ENCODE peak calls at places on chromosomes 11 and 22, in eight cellular contexts. D is astrocyte; C is CD4-positive, CD25-positive, alpha-beta regulatory T cell; M is transverse colon; Y is upper lobe of left lung; H is spleen; S is neuronal stem cell; E is PC-9. K is an unnamed sample. For H3K9me3, the result is how much of the 10 kb centered on the place peaks cover.

GRCh38 chr22:25051073-25051472 is 98.6 kb downstream of the KIAA1671 start:
- DNase-seq in D (no peak), C (no peak), M (no peak), Y (no peak), H (no peak), S (no peak), E (no peak), K (no peak)

GRCh38 chr11:86942212-86942611 is 13.0 kb downstream of the FZD4 start:
- DNase-seq in D (no peak), C (no peak), M (no peak), Y (no peak), H (no peak), S (no peak), E (peak), K (no peak)

GRCh38 chr11:37946155-37946766 is 1348.2 kb upstream of the RAG2 start:
- DNase-seq in D (peak), C (no peak), M (peak), Y (no peak), H (no peak), S (peak), E (no peak), K (no peak)

GRCh38 chr11:10444725-10445286 is 10.3 kb upstream of the AMPD3 start:
- DNase-seq in D (no peak), C (no peak), M (no peak), Y (no peak), H (no peak), S (no peak), E (no peak), K (no peak)

GRCh38 chr11:117222991-117223740 is 8.7 kb downstream of the PCSK7 start:
- DNase-seq in D (no peak), C (no peak), M (no peak), Y (no peak), H (no peak), S (no peak), E (no peak), K (no peak)

GRCh38 chr11:45644981-45645889 is 20.2 kb downstream of the CHST1 start:
- DNase-seq in D (no peak), C (no peak), M (no peak), Y (no peak), H (peak), S (no peak), E (no peak), K (no peak)

GRCh38 chr11:22830082-22830414 is 447 bp upstream of the SVIP start:
- DNase-seq in D (no peak), C (no peak), M (no peak), Y (no peak), H (no peak), S (no peak), E (no peak), K (no peak)

GRCh38 chr11:120066738-120067303 is 71.1 kb downstream of the TRIM29 start:
- DNase-seq in D (no peak), C (no peak), M (no peak), Y (no peak), H (no peak), S (no peak), E (no peak), K (no peak)

GRCh38 chr11:90256404-90257157 is 33.7 kb upstream of the CHORDC1 start:
- DNase-seq in D (no peak), C (no peak), M (no peak), Y (no peak), H (no peak), S (no peak), E (no peak), K (no peak)

GRCh38 chr11:119730789-119731386 is 1.9 kb upstream of the NECTIN1 start:
- DNase-seq in D (no peak), C (no peak), M (no peak), Y (no peak), H (no peak), S (no peak), E (no peak), K (no peak)

GRCh38 chr22:35258144-35258988 is 1.1 kb downstream of the HMGXB4 start:
- DNase-seq in D (peak), C (no peak), M (peak), Y (no peak), H (no peak), S (peak), E (no peak), K (no peak)

GRCh38 chr11:101870510-101870909 is 44.3 kb upstream of the CEP126 start:
- DNase-seq in D (peak), C (no peak), M (no peak), Y (no peak), H (no peak), S (no peak), E (no peak), K (no peak)

GRCh38 chr11:119377961-119378667 is 3.4 kb downstream of the USP2 start:
- DNase-seq in D (no peak), C (no peak), M (no peak), Y (no peak), H (no peak), S (no peak), E (no peak), K (no peak)

GRCh38 chr11:112656772-112657428 is 304.3 kb upstream of the NCAM1 start:
- DNase-seq in D (peak), C (no peak), M (no peak), Y (no peak), H (no peak), S (no peak), E (peak), K (no peak)

GRCh38 chr22:31144223-31144622 is 3.9 kb upstream of the PLA2G3 start:
- DNase-seq in D (peak), C (no peak), M (no peak), Y (no peak), H (no peak), S (no peak), E (peak), K (no peak)

GRCh38 chr11:94787798-94788197 is 19.6 kb downstream of the AMOTL1 start:
- DNase-seq in D (no peak), C (no peak), M (no peak), Y (no peak), H (no peak), S (no peak), E (no peak), K (no peak)

GRCh38 chr11:73999581-74000306 is 9.1 kb downstream of the UCP3 start:
- DNase-seq in D (no peak), C (no peak), M (no peak), Y (no peak), H (peak), S (no peak), E (peak), K (no peak)

GRCh38 chr22:40247976-40248375 is 70.3 kb downstream of the TNRC6B start:
- DNase-seq in D (no peak), C (no peak), M (peak), Y (no peak), H (no peak), S (no peak), E (no peak), K (peak)

GRCh38 chr11:105192115-105192514 is 52.5 kb upstream of the CARD18 start:
- DNase-seq in D (no peak), C (no peak), M (no peak), Y (no peak), H (no peak), S (no peak), E (no peak), K (no peak)
- H3K9me3 ChIP-seq in D (under half), C (under half), M (under half), Y (under half), H (under half), S (under half), E (under half), K (under half)

GRCh38 chr11:131581006-131581405 is 210.6 kb downstream of the NTM start:
- DNase-seq in D (peak), C (no peak), M (no peak), Y (no peak), H (no peak), S (no peak), E (no peak), K (no peak)

GRCh38 chr11:131583823-131584222 is 213.4 kb downstream of the NTM start:
- DNase-seq in D (no peak), C (no peak), M (no peak), Y (no peak), H (no peak), S (no peak), E (no peak), K (no peak)

GRCh38 chr11:131588057-131588456 is 217.6 kb downstream of the NTM start:
- DNase-seq in D (no peak), C (no peak), M (no peak), Y (no peak), H (no peak), S (no peak), E (no peak), K (no peak)

GRCh38 chr11:131582021-131582531 is 211.7 kb downstream of the NTM start:
- DNase-seq in D (no peak), C (no peak), M (no peak), Y (no peak), H (no peak), S (no peak), E (no peak), K (no peak)

GRCh38 chr11:131584694-131585592 is 214.5 kb downstream of the NTM start:
- DNase-seq in D (no peak), C (no peak), M (no peak), Y (peak), H (no peak), S (no peak), E (no peak), K (no peak)
- H3K27ac ChIP-seq in D (no peak), C (no peak), M (no peak), Y (no peak), H (no peak), S (no peak), E (no peak), K (no peak)

GRCh38 chr22:47498969-47499368 is 736.5 kb downstream of the TBC1D22A start:
- DNase-seq in D (no peak), C (no peak), M (no peak), Y (no peak), H (no peak), S (no peak), E (no peak), K (no peak)

DNA sequence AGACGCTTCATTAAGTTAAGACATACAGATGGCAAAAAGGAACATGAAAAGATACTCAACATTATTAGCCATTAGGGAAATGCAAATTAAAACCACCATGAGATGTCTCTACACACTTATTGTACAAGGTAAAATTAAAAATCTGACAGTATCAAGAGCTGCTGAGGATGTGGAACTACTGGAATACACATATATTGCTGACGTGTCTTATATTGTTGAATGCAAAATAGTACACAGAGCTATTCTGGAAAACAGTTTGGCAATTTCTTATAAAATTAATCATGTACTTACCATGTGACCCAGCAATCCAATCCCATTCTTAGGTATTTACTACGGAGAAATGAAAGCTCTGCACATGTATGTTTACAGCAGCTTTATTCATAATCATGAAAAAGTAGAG is 742.5 kb downstream of the TBC1D22A start:
- DNase-seq in D (no peak), C (no peak), M (no peak), Y (no peak), H (no peak), S (no peak), E (no peak), K (no peak)
- H3K9me3 ChIP-seq in D (under half), C (under half), M (under half), Y (under half), H (under half), S (under half), E (under half), K (under half)

GRCh38 chr11:68383976-68384501 is 71.6 kb downstream of the LRP5 start:
- DNase-seq in D (no peak), C (peak), M (peak), Y (no peak), H (peak), S (peak), E (no peak), K (peak)
- H3K27ac ChIP-seq in D (no peak), C (no peak), M (peak), Y (peak), H (no peak), S (no peak), E (no peak), K (no peak)

DNA sequence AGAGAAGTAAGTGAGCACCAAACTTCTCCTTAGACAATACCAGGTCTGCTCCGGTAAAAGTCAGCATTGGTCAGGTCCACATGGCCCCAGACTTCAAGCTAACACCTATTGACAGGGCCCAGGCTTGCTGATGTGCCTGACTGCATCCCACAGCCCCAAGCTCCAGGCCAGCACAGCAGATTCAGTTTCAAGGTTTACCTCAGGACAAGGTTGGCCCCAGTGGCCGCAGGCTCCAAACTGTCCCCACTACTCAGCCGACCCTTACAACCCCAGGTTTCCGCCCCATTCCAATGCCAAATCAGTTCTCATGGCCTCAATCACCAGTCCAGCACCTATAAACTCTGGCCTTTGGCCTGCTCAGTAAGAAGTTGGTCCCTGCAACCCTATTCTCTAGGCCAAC is 39.4 kb downstream of the OR4C6 start:
- DNase-seq in D (no peak), C (no peak), M (no peak), Y (no peak), H (no peak), S (no peak), E (no peak), K (no peak)
- H3K9me3 ChIP-seq in D (under half), C (under half), M (under half), Y (under half), H (half or more), S (under half), E (under half), K (under half)